ENCODE peak calls at places on chromosome 3, in four cellular contexts. K is GM12878, V is HL-60, Z is K562. E is an unnamed sample.

GRCh38 chr3:108118038-108118727 is 27.4 kb upstream of the CD47 start:
- DNase-seq in K (no peak), V (no peak), Z (no peak), E (no peak)

GRCh38 chr3:41208507-41208906 is 9.2 kb downstream of the CTNNB1 start:
- DNase-seq in K (no peak), V (no peak), Z (no peak), E (no peak)

GRCh38 chr3:85254738-85255137 is 295.9 kb downstream of the CADM2 start:
- DNase-seq in K (no peak), V (no peak), Z (no peak), E (no peak)

GRCh38 chr3:52195823-52196331 is 2.1 kb upstream of the ALAS1 start:
- DNase-seq in K (no peak), V (peak; percentile 78), Z (no peak), E (no peak)

GRCh38 chr3:140055032-140055791 is 120.2 kb downstream of the CLSTN2 start:
- DNase-seq in K (no peak), V (no peak), Z (no peak), E (no peak)

GRCh38 chr3:51680663-51681230 is 9.7 kb downstream of the TEX264 start:
- DNase-seq in K (no peak), V (no peak), Z (no peak), E (no peak)

GRCh38 chr3:112115161-112115739 is 17.8 kb downstream of the GCSAM start:
- DNase-seq in K (peak; percentile 96), V (no peak), Z (no peak), E (no peak)

GRCh38 chr3:188979669-188980311 is 192.0 kb upstream of the TPRG1 start:
- DNase-seq in K (no peak), V (no peak), Z (no peak), E (no peak)

GRCh38 chr3:128745742-128746141 is 19.8 kb downstream of the RAB7A start:
- DNase-seq in K (no peak), V (no peak), Z (no peak), E (no peak)

GRCh38 chr3:149016669-149017541 is 25.6 kb downstream of the GYG1 start:
- DNase-seq in K (no peak), V (no peak), Z (no peak), E (no peak)

GRCh38 chr3:32862247-32863013 is 44.6 kb downstream of the TRIM71 start:
- DNase-seq in K (no peak), V (no peak), Z (no peak), E (no peak)

GRCh38 chr3:41963823-41964222 is 1.9 kb upstream of the ULK4 start:
- DNase-seq in K (no peak), V (no peak), Z (no peak), E (no peak)

GRCh38 chr3:66971245-66971644 is 26.9 kb upstream of the KBTBD8 start:
- DNase-seq in K (no peak), V (no peak), Z (no peak), E (no peak)

GRCh38 chr3:33167716-33168339 is 50.8 kb downstream of the SUSD5 start:
- DNase-seq in K (no peak), V (no peak), Z (no peak), E (no peak)

GRCh38 chr3:178393833-178394232 is 142.4 kb upstream of the KCNMB2 start:
- DNase-seq in K (no peak), V (no peak), Z (no peak), E (no peak)
- TF ChIP-seq SPI1 in K (no peak), V (no peak), Z (no peak), E (no peak)

DNA sequence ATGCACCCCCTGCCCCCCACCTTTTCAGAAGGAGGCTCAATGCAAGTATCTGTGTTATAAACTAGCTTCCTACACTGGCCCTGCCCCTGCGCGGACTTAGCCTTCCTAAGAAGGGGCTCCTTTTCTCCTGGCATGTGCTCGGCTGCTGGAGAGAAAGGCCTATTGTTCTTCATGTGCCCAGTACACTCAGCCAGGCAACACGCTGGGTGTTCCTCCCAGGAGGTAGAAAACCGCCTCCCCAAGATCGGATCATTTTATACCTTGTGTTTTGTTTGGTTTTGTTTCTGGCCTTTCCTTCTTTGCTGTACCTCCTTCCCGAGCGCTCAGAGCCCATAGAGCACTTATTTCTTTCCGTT is 30.2 kb downstream of the CCNL1 start:
- DNase-seq in K (no peak), V (no peak), Z (no peak), E (no peak)
- TF ChIP-seq POLR2AphosphoS5 in K (no peak), V (no peak), Z (no peak), E (no peak)

GRCh38 chr3:13846716-13847570 is 32.9 kb downstream of the WNT7A start:
- DNase-seq in K (no peak), V (no peak), Z (no peak), E (no peak)

GRCh38 chr3:13846238-13846637 is 33.6 kb downstream of the WNT7A start:
- DNase-seq in K (no peak), V (no peak), Z (no peak), E (no peak)

GRCh38 chr3:13844911-13845310 is 35.0 kb downstream of the WNT7A start:
- DNase-seq in K (no peak), V (no peak), Z (no peak), E (no peak)

GRCh38 chr3:13844286-13844685 is 35.6 kb downstream of the WNT7A start:
- DNase-seq in K (no peak), V (no peak), Z (no peak), E (no peak)

GRCh38 chr3:13845806-13846205 is 34.1 kb downstream of the WNT7A start:
- DNase-seq in K (no peak), V (no peak), Z (no peak), E (no peak)
- TF ChIP-seq SPI1 in K (no peak), V (no peak), Z (no peak), E (no peak)

DNA sequence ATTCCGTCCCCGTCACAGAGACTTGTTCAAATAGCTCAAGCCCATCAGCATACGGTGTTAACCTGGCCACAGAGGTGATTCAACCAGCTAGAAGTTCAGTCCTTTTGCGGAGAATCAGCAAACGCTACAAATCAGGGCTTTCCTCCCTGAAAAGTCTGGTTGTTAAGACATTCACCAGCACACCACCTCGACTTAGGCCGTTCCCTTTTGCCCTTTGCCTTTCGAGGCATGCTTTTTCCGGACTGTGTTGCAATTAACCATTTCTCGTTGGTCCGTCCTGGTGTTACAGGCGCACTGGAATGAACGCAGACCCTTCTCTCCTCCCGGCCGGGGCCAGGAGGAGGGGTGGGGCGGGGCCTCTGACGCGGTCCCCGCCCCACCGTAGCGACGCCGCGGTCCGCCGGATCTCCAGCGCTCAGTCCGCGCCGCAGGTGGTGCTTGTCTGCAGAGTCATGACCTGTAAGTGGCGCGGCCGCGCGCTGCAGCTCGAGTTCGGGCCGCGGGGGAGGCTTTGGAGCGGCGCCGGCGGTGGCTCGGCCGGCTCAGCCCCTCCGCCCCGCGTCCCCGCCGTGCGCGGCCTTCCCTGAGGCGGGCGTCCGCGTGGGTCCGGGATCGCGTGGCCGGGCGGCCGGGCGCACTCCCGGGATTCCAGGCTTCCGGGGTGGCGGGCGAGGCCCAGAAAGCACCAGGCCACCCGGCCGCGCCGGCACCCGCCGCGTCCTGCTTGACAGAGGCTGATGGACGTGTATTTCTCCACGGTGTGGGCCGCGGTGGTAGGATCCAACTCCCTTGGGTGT is at the start of gene NIT2:
- DNase-seq in K (no peak), V (peak; percentile 81), Z (peak; percentile 87), E (peak; percentile 87)
- TF ChIP-seq POLR2AphosphoS5 in K (peak; percentile 83), V (peak; percentile 78), Z (peak; percentile 57), E (no peak)

GRCh38 chr3:187265461-187265955 is 26.0 kb downstream of the MASP1 start:
- DNase-seq in K (no peak), V (no peak), Z (no peak), E (no peak)
- TF ChIP-seq SPI1 in K (no peak), V (no peak), Z (no peak), E (no peak)

GRCh38 chr3:109175411-109175810 is 38.9 kb downstream of the C3orf85 start:
- DNase-seq in K (no peak), V (no peak), Z (no peak), E (no peak)

GRCh38 chr3:109177888-109178287 is 41.4 kb downstream of the C3orf85 start:
- DNase-seq in K (no peak), V (no peak), Z (no peak), E (no peak)

GRCh38 chr3:109171479-109171878 is 35.0 kb downstream of the C3orf85 start:
- DNase-seq in K (no peak), V (no peak), Z (no peak), E (no peak)

GRCh38 chr3:109178701-109179100 is 42.2 kb downstream of the C3orf85 start:
- DNase-seq in K (no peak), V (no peak), Z (no peak), E (no peak)

DNA sequence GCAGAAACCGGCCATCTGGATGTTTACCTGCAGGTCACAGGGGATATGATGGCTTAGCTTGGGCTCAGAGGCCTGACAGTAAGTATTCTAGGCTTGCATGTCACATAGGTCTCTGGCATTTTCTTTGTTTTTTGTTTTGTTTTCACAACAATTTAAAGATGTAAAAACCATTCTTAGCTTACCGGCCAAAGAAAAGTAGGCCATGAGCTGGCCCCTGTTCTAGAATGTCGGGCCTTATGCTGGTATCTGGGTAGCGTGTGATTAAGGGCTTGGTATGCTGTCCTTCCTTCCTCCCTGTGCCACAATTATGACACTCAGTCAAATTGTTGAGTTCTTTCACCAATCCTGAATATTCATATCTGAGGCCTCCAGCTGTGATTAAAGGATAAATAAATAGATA is 40.2 kb downstream of the C3orf85 start:
- DNase-seq in K (no peak), V (no peak), Z (no peak), E (no peak)
- TF ChIP-seq POLR2AphosphoS5 in K (no peak), V (no peak), Z (no peak), E (no peak)

GRCh38 chr3:155554777-155555445 is 190.0 kb downstream of the PLCH1 start:
- DNase-seq in K (peak; percentile 39), V (peak; percentile 86), Z (no peak), E (no peak)
- TF ChIP-seq SPI1 in K (no peak), V (peak; percentile 50), Z (no peak), E (no peak)